ENCODE peak calls at places on chromosomes 7 and 10, in eight cellular contexts. J is MM.1S; P is NCI-H1092; V is M059J; M is CD8-positive, alpha-beta memory T cell; Q is SK-N-SH; U is GM23338; X is left ventricle myocardium inferior. D is an unnamed sample.

GRCh38 chr7:118184392-118184899 is 482 bp downstream of the LSM8 start:
- DNase-seq in J (peak), P (no peak), V (peak), M (no peak), Q (peak), U (no peak), X (no peak), D (peak)

GRCh38 chr10:29667191-29667590 is 32.4 kb upstream of the SVIL start:
- DNase-seq in J (no peak), P (no peak), V (no peak), M (no peak), Q (no peak), U (peak), X (no peak), D (peak)

GRCh38 chr10:6593140-6593740 is 13.2 kb upstream of the PRKCQ start:
- DNase-seq in J (no peak), P (no peak), V (peak), M (no peak), Q (peak), U (no peak), X (no peak), D (no peak)

GRCh38 chr7:55534262-55534915 is 37.9 kb downstream of the VOPP1 start:
- DNase-seq in J (peak), P (no peak), V (peak), M (peak), Q (no peak), U (no peak), X (no peak), D (peak)

GRCh38 chr10:88386204-88386877 is 196.8 kb downstream of the RNLS start:
- DNase-seq in J (peak), P (no peak), V (peak), M (no peak), Q (peak), U (no peak), X (no peak), D (no peak)

GRCh38 chr10:44993922-44994751 is 6.6 kb upstream of the ZNF22 start:
- DNase-seq in J (no peak), P (no peak), V (no peak), M (no peak), Q (no peak), U (no peak), X (no peak), D (no peak)

GRCh38 chr10:29203432-29203831 is 85.4 kb upstream of the LYZL1 start:
- DNase-seq in J (no peak), P (no peak), V (no peak), M (no peak), Q (no peak), U (no peak), X (no peak), D (no peak)

GRCh38 chr10:68550747-68551411 is 9.3 kb upstream of the TET1 start:
- DNase-seq in J (peak), P (peak), V (peak), M (peak), Q (peak), U (peak), X (no peak), D (peak)